ENCODE peak calls at places on chromosome 3, in seven cellular contexts. G is prostate gland; E is body of pancreas; Q is CD4-positive, CD25-positive, alpha-beta regulatory T cell; S is psoas muscle; U is IMR-90; X is tibial nerve. H is an unnamed sample.

GRCh38 chr3:23073721-23074300 is 129.3 kb upstream of the UBE2E2 start:
- DNase-seq in G (no peak), E (no peak), Q (no peak), S (no peak), U (no peak), X (no peak), H (no peak)

GRCh38 chr3:183907911-183908331 is 23.2 kb upstream of the PARL start:
- DNase-seq in G (no peak), E (no peak), Q (no peak), S (no peak), U (no peak), X (no peak), H (no peak)

GRCh38 chr3:53808496-53808895 is 37.7 kb downstream of the CHDH start:
- DNase-seq in G (no peak), E (no peak), Q (no peak), S (no peak), U (no peak), X (no peak), H (no peak)

GRCh38 chr3:160027541-160028195 is 39.0 kb downstream of the IL12A start:
- DNase-seq in G (no peak), E (no peak), Q (no peak), S (no peak), U (peak; percentile 88), X (no peak), H (no peak)

GRCh38 chr3:153379516-153379915 is 217.5 kb downstream of the RAP2B start:
- DNase-seq in G (no peak), E (no peak), Q (no peak), S (no peak), U (peak; percentile 37), X (no peak), H (no peak)

GRCh38 chr3:182671942-182672341 is 121.4 kb upstream of the ATP11B start:
- DNase-seq in G (no peak), E (no peak), Q (no peak), S (no peak), U (peak; percentile 3), X (no peak), H (no peak)

GRCh38 chr3:56923546-56924224 is 121.9 kb upstream of the ARHGEF3 start:
- DNase-seq in G (peak; percentile 20), E (peak; percentile 23), Q (peak; percentile 59), S (no peak), U (peak; percentile 35), X (peak; percentile 25), H (peak; percentile 75)

GRCh38 chr3:13093687-13094086 is 20.5 kb upstream of the IQSEC1 start:
- DNase-seq in G (no peak), E (no peak), Q (no peak), S (no peak), U (peak; percentile 3), X (no peak), H (no peak)

GRCh38 chr3:193960485-193961172 is 175.3 kb upstream of the HES1 start:
- DNase-seq in G (peak; percentile 84), E (no peak), Q (no peak), S (no peak), U (no peak), X (no peak), H (no peak)

GRCh38 chr3:28575748-28576589 is 227.3 kb upstream of the AZI2 start:
- DNase-seq in G (peak; percentile 15), E (peak; percentile 19), Q (no peak), S (peak; percentile 56), U (no peak), X (no peak), H (no peak)

GRCh38 chr3:67450153-67450552 is 204.3 kb downstream of the SUCLG2 start:
- DNase-seq in G (no peak), E (peak; percentile 43), Q (no peak), S (peak; percentile 40), U (no peak), X (no peak), H (no peak)

GRCh38 chr3:52742418-52743041 is 28.2 kb downstream of the NEK4 start:
- DNase-seq in G (no peak), E (no peak), Q (peak; percentile 29), S (no peak), U (peak; percentile 34), X (peak; percentile 10), H (no peak)

GRCh38 chr3:148643389-148643840 is 54.3 kb upstream of the AGTR1 start:
- DNase-seq in G (no peak), E (no peak), Q (no peak), S (no peak), U (peak; percentile 90), X (no peak), H (no peak)

DNA sequence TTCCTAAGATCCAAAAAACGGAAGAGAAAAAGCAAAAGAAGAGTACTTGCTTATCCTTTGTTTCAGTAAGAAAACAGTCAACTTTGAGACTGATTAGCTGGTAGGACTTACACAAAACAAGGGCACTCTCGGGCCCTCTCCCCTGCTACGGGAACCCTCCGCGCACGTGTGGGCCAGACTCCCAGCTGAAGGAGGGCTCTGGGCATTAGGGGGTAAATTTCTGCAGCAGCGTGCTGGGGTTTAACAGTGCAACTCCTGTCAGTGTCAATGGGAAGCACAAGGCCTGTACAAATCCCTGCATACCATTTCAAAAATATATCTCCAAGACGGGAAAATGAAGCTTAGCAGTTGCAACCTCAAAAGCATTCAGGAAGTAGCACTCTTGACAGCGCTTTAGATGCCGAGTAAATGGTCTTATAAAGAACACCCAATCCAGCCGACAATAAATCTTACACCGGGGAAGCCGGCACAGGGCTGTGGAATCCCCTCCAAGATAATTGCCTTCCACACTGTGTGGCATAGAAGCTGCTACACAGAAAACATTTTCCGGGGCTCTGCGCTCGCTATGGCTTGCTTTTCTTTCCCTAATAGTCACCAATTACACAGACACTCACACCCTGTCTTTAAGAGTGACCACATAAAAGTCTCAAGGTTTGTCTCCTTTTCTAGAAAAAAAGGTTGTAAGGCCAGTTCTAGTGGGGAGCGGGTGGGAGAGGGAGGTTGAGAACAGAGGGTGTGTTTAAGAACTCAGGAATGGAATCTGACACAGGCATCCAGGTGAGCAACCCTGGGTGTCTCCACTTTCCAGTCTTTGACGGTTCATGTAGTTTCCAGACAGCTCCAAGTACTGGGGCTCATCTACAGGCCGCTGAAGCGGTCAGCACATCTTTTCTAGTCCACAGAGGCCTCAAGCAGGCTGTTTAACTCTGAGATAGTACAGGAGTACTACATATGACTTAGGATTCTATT is 512.7 kb downstream of the FOXP1 start:
- DNase-seq in G (no peak), E (no peak), Q (no peak), S (no peak), U (no peak), X (no peak), H (no peak)
- H3K4me3 ChIP-seq in G (no peak overlapping the region), E (no peak overlapping the region), Q (no peak overlapping the region), S (no peak overlapping the region), U (no peak overlapping the region), X (no peak overlapping the region), H (no peak overlapping the region)

GRCh38 chr3:98404010-98404409 is 13.5 kb downstream of the OR5K3 start:
- DNase-seq in G (no peak), E (no peak), Q (no peak), S (no peak), U (no peak), X (no peak), H (no peak)
- H3K9me3 ChIP-seq in G (no peaks in the 10 kb centered on the region), E (no peaks in the 10 kb centered on the region), Q (peaks cover 29% of the 10 kb centered on the region), S (peaks cover 11% of the 10 kb centered on the region), U (peaks cover 2% of the 10 kb centered on the region), X (peaks cover 15% of the 10 kb centered on the region), H (no peaks in the 10 kb centered on the region)

GRCh38 chr3:115833074-115833473 is 209.8 kb downstream of the GAP43 start:
- DNase-seq in G (no peak), E (no peak), Q (no peak), S (no peak), U (no peak), X (no peak), H (no peak)
- H3K27ac ChIP-seq in G (no peak overlapping the region), E (no peak overlapping the region), Q (no peak overlapping the region), S (no peak overlapping the region), U (no peak overlapping the region), X (no peak overlapping the region), H (no peak overlapping the region)

DNA sequence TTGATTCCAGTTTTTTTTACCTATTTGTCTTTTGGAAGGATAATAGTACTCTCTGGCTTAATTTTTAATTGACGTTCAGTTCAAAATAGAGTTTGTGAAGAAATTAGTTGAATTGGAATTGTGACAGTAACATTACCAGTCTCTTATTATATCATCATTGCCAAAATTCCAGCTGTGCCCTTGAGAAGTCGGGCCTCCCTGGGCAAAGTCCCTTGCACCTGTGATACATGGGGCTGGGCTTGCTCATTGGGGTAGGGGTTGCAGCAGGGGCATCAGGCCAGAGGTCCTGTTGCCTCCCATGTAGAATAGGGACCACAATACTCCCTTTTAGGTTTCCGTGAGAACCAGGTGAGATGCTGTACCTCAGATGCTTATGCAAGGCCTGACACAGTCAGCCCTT is 27.9 kb upstream of the APEH start:
- DNase-seq in G (no peak), E (no peak), Q (no peak), S (peak; percentile 28), U (no peak), X (no peak), H (no peak)
- H3K4me3 ChIP-seq in G (no peak overlapping the region), E (no peak overlapping the region), Q (no peak overlapping the region), S (no peak overlapping the region), U (no peak overlapping the region), X (no peak overlapping the region), H (no peak overlapping the region)

GRCh38 chr3:189941125-189941524 is 179.6 kb downstream of the P3H2 start:
- DNase-seq in G (no peak), E (peak; percentile 21), Q (no peak), S (no peak), U (no peak), X (no peak), H (no peak)
- H3K9me3 ChIP-seq in G (no peaks in the 10 kb centered on the region), E (no peaks in the 10 kb centered on the region), Q (no peaks in the 10 kb centered on the region), S (no peaks in the 10 kb centered on the region), U (no peaks in the 10 kb centered on the region), X (no peaks in the 10 kb centered on the region), H (no peaks in the 10 kb centered on the region)

GRCh38 chr3:10008588-10009344 is 17.5 kb upstream of the FANCD2 start:
- DNase-seq in G (peak; percentile 87), E (peak; percentile 92), Q (peak; percentile 77), S (peak; percentile 92), U (peak; percentile 68), X (peak; percentile 90), H (peak; percentile 83)
- H3K27ac ChIP-seq in G (peak overlapping the region; percentile 74), E (peak overlapping the region; percentile 45), Q (no peak overlapping the region), S (peak overlapping the region; percentile 77), U (peak overlapping the region; percentile 30), X (peak overlapping the region; percentile 1), H (peak overlapping the region; percentile 38)

DNA sequence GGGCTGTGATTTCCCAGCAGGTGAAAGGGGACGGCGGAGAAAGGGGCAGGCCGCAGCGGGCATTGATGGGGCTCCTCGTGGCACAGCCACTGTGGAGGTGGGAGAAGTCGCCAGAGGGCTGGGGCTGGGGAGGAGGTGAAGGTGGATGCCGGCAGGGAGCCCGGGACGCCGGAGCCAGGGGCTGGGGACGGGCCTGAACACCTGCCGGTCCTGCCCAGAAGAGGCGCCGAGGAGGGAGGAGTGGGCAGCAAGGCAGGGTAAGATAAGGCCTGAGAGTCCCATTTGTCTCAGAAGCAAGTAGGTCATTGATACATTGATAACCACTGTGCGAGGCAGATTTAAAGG is 571 bp upstream of the RARRES1 start:
- DNase-seq in G (no peak), E (no peak), Q (no peak), S (no peak), U (no peak), X (no peak), H (no peak)
- H3K4me3 ChIP-seq in G (peak overlapping the region; percentile 63), E (peak overlapping the region; percentile 48), Q (no peak overlapping the region), S (peak overlapping the region; percentile 73), U (peak overlapping the region; percentile 44), X (peak overlapping the region; percentile 72), H (no peak overlapping the region)

H was measured in CD8-positive, alpha-beta memory T cell.